ENCODE peak calls at places on chromosomes 6 and 20, in nine cellular contexts. P is lower leg skin, G is K562, S is H1, J is breast epithelium, R is adrenal gland, T is IMR-90, F is uterus, D is spleen. N is an unnamed sample.

GRCh38 chr6:31898200-31899011 is 908 bp upstream of the EHMT2 start:
- DNase-seq in J (no peak), R (peak), F (no peak), S (peak), G (peak), T (peak), D (peak), P (no peak), N (peak)

GRCh38 chr6:147372806-147373205 is 135.7 kb upstream of the SAMD5 start:
- DNase-seq in J (no peak), T (no peak), R (no peak), D (no peak), F (no peak), G (no peak), P (no peak), S (no peak), N (no peak)

GRCh38 chr6:112030965-112031660 is 22.8 kb upstream of the CCN6 start:
- DNase-seq in J (no peak), G (no peak), P (no peak), T (no peak), S (no peak), R (no peak), F (no peak), D (no peak), N (no peak)

GRCh38 chr6:82145926-82146452 is 101.6 kb downstream of the IBTK start:
- DNase-seq in S (no peak), G (no peak), F (no peak), J (no peak), D (no peak), T (no peak), P (no peak), R (no peak), N (no peak)

GRCh38 chr6:111663232-111663631 is 57.6 kb upstream of the TRAF3IP2 start:
- DNase-seq in D (no peak), S (peak), F (peak), T (no peak), R (no peak), G (no peak), P (no peak), J (no peak), N (no peak)

GRCh38 chr6:104625536-104625935 is 234.2 kb downstream of the HACE1 start:
- DNase-seq in G (no peak), S (no peak), P (no peak), J (no peak), T (peak), R (no peak), F (no peak), D (no peak), N (peak)

GRCh38 chr20:63702751-63703470 is 4.9 kb downstream of the ARFRP1 start:
- DNase-seq in F (peak), R (peak), J (no peak), T (no peak), G (no peak), S (no peak), P (peak), D (no peak), N (no peak)

GRCh38 chr6:99013145-99013544 is 65.4 kb upstream of the FBXL4 start:
- DNase-seq in J (no peak), D (no peak), R (no peak), P (no peak), S (no peak), G (peak), T (peak), F (no peak), N (peak)

GRCh38 chr6:169789944-169790927 is 38.8 kb downstream of the ERMARD start:
- DNase-seq in S (peak), T (peak), F (peak), R (peak), D (peak), P (peak), G (peak), J (peak), N (peak)
- TF ChIP-seq POLR2A in S (peak), T (peak), F (no peak), R (no peak), D (no peak), P (no peak), G (no peak), J (peak), N (peak)

GRCh38 chr6:28587011-28587745 is 61.5 kb downstream of the GPX5 start:
- DNase-seq in S (peak), P (peak), R (peak), F (peak), D (peak), J (peak), T (no peak), G (no peak), N (peak)
- TF ChIP-seq POLR2A in S (peak), P (no peak), R (peak), F (peak), D (no peak), J (no peak), T (no peak), G (no peak), N (peak)

GRCh38 chr20:2459981-2460751 is 10.4 kb downstream of the SNRPB start:
- DNase-seq in G (no peak), T (no peak), J (no peak), D (no peak), S (no peak), R (no peak), F (no peak), P (no peak), N (no peak)
- TF ChIP-seq POLR2A in G (peak), T (no peak), J (no peak), D (no peak), S (peak), R (no peak), F (no peak), P (no peak), N (no peak)

GRCh38 chr6:27871919-27872633 is 40.1 kb downstream of the OR2B2 start:
- DNase-seq in R (peak), D (peak), T (peak), F (peak), G (no peak), S (peak), P (peak), J (peak), N (no peak)
- TF ChIP-seq POLR2A in R (peak), D (peak), T (peak), F (peak), G (no peak), S (peak), P (peak), J (peak), N (peak)

GRCh38 chr6:17485946-17486345 is 92.6 kb downstream of the CAP2 start:
- DNase-seq in F (no peak), P (no peak), S (no peak), D (no peak), T (no peak), J (no peak), G (no peak), R (no peak), N (no peak)

GRCh38 chr6:17485181-17485580 is 91.8 kb downstream of the CAP2 start:
- DNase-seq in R (no peak), P (peak), D (no peak), G (no peak), S (peak), T (no peak), F (no peak), J (no peak), N (no peak)

GRCh38 chr6:17482711-17483110 is 89.3 kb downstream of the CAP2 start:
- DNase-seq in T (no peak), P (peak), G (no peak), S (peak), R (no peak), J (no peak), F (no peak), D (no peak), N (no peak)

GRCh38 chr6:17483391-17484016 is 90.1 kb downstream of the CAP2 start:
- DNase-seq in T (no peak), D (no peak), G (no peak), P (peak), R (no peak), J (no peak), F (no peak), S (peak), N (no peak)

DNA sequence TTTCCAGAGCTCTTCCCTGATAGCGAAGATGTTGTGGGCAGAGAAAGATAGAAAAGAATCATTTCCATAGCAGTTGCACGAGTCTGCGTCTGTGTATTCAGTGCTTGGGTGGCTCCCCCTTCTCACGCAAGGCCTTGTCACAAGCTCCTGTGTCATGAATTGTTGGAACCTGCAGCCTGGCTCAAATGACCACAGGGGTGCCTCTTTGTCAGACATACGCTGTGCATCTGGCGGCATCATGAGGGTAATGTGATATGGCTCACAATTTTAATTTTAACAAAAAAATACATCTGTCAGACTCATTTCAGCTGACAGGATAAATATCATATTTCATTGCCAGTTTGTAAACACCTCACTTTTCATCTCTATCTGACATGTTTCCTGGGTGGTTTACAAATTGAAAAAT is 90.8 kb downstream of the CAP2 start:
- DNase-seq in R (no peak), G (no peak), T (no peak), J (no peak), D (no peak), S (peak), F (no peak), P (peak), N (no peak)
- TF ChIP-seq POLR2A in R (no peak), G (no peak), T (no peak), J (no peak), D (no peak), S (no peak), F (no peak), P (no peak), N (no peak)

GRCh38 chr6:210104-210456 is 82.2 kb upstream of the DUSP22 start:
- DNase-seq in S (no peak), P (no peak), R (no peak), F (no peak), T (no peak), J (no peak), G (no peak), D (no peak), N (no peak)

GRCh38 chr6:209432-210103 is 82.7 kb upstream of the DUSP22 start:
- DNase-seq in P (no peak), J (no peak), D (no peak), G (peak), T (no peak), S (no peak), F (no peak), R (no peak), N (no peak)

GRCh38 chr6:206264-206663 is 86.0 kb upstream of the DUSP22 start:
- DNase-seq in R (no peak), P (no peak), G (no peak), T (no peak), F (no peak), J (no peak), D (no peak), S (no peak), N (no peak)

GRCh38 chr6:208973-209372 is 83.3 kb upstream of the DUSP22 start:
- DNase-seq in D (no peak), S (no peak), G (no peak), R (no peak), T (no peak), F (no peak), J (no peak), P (no peak), N (no peak)

DNA sequence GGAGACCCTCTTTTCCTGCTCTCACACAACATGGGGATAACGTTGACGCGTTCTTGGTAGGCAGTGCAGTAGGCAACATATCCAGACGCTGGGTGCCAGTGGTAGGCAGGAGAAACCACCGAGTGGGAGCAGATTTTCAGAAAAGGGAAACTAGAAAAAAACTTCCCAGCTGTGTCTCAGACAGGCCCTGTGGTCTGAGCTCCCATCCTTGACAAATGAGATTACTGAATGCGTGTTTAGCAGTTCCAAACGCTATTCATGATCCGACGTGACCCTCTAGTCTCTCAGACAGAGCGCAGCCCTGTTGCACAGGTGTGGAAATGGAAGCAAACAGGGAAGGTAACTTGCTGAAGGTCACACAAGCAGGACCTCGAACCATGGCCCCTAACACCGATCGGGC is 83.9 kb upstream of the DUSP22 start:
- DNase-seq in P (no peak), J (no peak), D (no peak), F (no peak), T (no peak), S (no peak), G (no peak), R (no peak), N (no peak)
- TF ChIP-seq POLR2A in P (no peak), J (no peak), D (no peak), F (no peak), T (no peak), S (no peak), G (no peak), R (no peak), N (no peak)

DNA sequence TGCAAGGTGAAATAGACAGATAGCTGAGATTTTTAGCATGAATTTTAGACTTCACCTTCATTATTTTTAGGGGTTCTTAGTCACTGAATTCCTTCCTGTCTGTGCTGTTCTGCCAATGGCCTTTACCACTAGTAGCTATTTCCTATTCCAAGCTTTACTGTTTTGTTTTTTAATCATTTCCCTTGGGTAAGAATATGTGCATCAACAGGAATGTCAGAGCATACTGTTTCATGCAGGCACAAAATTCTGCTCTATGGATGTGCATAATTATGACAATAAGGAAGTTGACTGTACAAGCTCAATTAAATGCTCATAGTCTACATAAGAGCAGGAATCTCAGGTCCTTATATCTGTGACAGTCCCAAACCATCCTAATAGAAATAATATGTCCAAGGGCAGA is 5.0 kb downstream of the TNFAIP3 start:
- DNase-seq in F (no peak), J (no peak), T (peak), D (no peak), G (no peak), P (no peak), R (no peak), S (no peak), N (no peak)
- TF ChIP-seq POLR2A in F (no peak), J (no peak), T (no peak), D (no peak), G (no peak), P (no peak), R (no peak), S (no peak), N (no peak)

DNA sequence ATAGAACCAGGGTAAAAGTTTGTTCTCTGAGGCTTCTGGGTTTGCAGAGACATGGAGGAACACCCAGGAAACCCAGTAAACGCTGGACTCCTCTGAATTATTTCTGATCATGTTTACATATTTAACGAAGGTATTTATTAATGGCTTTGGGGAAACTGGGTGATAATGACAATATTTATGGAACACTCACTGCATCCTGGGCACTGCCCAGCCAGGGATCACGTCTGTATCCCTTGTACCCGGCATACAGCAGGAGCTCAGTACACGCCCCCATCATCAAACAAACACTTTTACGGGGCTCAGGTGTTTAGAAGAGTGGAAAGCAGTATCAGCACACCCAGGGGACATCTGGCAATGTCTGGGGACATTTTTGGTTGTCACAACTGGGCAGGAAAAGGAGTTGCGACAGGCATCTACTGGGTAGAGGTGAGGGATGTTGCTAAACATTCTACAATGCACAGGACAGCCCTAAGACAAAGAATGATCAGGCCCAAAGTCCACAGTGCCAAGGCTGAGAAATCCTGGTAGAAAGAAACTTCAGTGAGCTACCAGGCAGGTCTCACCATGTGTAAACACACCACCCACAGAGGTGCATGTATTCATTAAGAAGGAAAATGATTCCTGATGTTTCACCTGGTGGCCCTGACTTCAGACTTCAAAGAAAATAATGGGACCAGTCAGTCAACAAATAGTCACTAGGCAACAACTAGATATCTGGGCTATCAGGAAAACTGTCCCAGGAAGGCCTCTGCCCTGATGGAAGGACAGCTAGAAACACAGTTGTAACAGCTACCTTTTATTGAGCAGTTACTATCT is 35.3 kb downstream of the ZMYND8 start:
- DNase-seq in F (no peak), R (no peak), J (peak), T (no peak), P (no peak), D (no peak), G (no peak), S (no peak), N (no peak)
- TF ChIP-seq POLR2A in F (no peak), R (no peak), J (no peak), T (no peak), P (no peak), D (no peak), G (no peak), S (peak), N (no peak)

DNA sequence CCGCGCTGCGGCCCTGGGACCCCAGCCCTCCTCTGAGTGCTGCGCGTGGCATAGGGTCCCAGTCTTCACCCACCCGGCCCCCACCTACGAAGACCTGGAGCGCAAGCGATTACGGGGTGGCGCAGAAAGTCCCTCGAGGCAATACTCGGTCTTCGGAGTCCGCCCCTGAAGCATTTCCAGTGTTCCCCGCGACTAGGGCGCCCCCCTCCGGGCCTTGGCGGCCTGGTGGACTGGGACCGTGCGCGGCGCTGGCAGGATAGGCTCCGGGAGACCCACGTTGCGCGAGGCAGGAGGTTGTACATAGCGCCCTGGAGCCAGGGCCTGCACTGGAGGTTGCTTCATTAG is 640 bp upstream of the MAP3K5 start:
- DNase-seq in D (peak), S (peak), G (peak), J (peak), F (peak), P (peak), T (peak), R (peak), N (peak)
- TF ChIP-seq POLR2A in D (no peak), S (no peak), G (peak), J (no peak), F (no peak), P (no peak), T (no peak), R (no peak), N (peak)

GRCh38 chr20:3157817-3158216 is 1.8 kb downstream of the FASTKD5 start:
- DNase-seq in S (no peak), T (no peak), G (no peak), P (peak), R (peak), F (no peak), J (no peak), D (no peak), N (no peak)
- TF ChIP-seq POLR2A in S (no peak), T (no peak), G (no peak), P (no peak), R (no peak), F (no peak), J (no peak), D (no peak), N (no peak)